ENCODE peak calls at places on chromosomes 5 and 9, in eight cellular contexts. R is HFFc6, I is kidney, V is heart left ventricle, Q is fibroblast of the aortic adventitia, X is cardiac muscle cell, P is psoas muscle, H is cardiac fibroblast. L is an unnamed sample.

GRCh38 chr5:40606077-40606765 is 73.5 kb upstream of the PTGER4 start:
- DNase-seq in R (no peak), I (no peak), V (no peak), Q (no peak), X (no peak), P (no peak), H (peak), L (no peak)

GRCh38 chr5:69167488-69167845 is 517 bp downstream of the CCNB1 start:
- DNase-seq in R (no peak), I (no peak), V (no peak), Q (no peak), X (peak), P (no peak), H (peak), L (no peak)

GRCh38 chr5:127001621-127002296 is 28.6 kb downstream of the MARCHF3 start:
- DNase-seq in R (peak), I (no peak), V (no peak), Q (peak), X (no peak), P (no peak), H (peak), L (no peak)

GRCh38 chr5:98510111-98510510 is 263.4 kb upstream of the RGMB start:
- DNase-seq in R (no peak), I (no peak), V (no peak), Q (peak), X (no peak), P (no peak), H (peak), L (no peak)

GRCh38 chr5:120160120-120160895 is 303.8 kb upstream of the PRR16 start:
- DNase-seq in R (peak), I (no peak), V (no peak), Q (peak), X (no peak), P (no peak), H (peak), L (no peak)

GRCh38 chr5:126351138-126351537 is 72.1 kb upstream of the GRAMD2B start:
- DNase-seq in R (peak), I (no peak), V (no peak), Q (peak), X (no peak), P (no peak), H (peak), L (no peak)

GRCh38 chr5:2182020-2182419 is 299.3 kb upstream of the IRX4 start:
- DNase-seq in R (no peak), I (no peak), V (no peak), Q (no peak), X (no peak), P (no peak), H (no peak), L (no peak)

GRCh38 chr9:124286292-124286931 is 28.7 kb downstream of the NEK6 start:
- DNase-seq in R (peak), I (peak), V (no peak), Q (peak), X (no peak), P (no peak), H (peak), L (no peak)

GRCh38 chr5:157479612-157480510 is 19.8 kb downstream of the NIPAL4 start:
- DNase-seq in R (no peak), I (no peak), V (no peak), Q (no peak), X (no peak), P (no peak), H (no peak), L (no peak)

GRCh38 chr5:134106991-134107701 is 7.3 kb upstream of the TCF7 start:
- DNase-seq in R (peak), I (peak), V (no peak), Q (no peak), X (no peak), P (no peak), H (no peak), L (no peak)

GRCh38 chr5:159051431-159052281 is 48.1 kb downstream of the EBF1 start:
- DNase-seq in R (no peak), I (peak), V (peak), Q (peak), X (peak), P (peak), H (peak), L (no peak)

GRCh38 chr9:133783331-133783731 is 45.2 kb upstream of the SARDH start:
- DNase-seq in R (no peak), I (peak), V (peak), Q (no peak), X (no peak), P (no peak), H (no peak), L (no peak)

GRCh38 chr9:89916001-89916635 is 311.3 kb downstream of the GADD45G start:
- DNase-seq in R (no peak), I (no peak), V (no peak), Q (no peak), X (no peak), P (no peak), H (no peak), L (no peak)

GRCh38 chr9:130331573-130331972 is 66.0 kb downstream of the HMCN2 start:
- DNase-seq in R (peak), I (no peak), V (peak), Q (peak), X (no peak), P (peak), H (peak), L (peak)

GRCh38 chr5:145718956-145719355 is 116.2 kb downstream of the PRELID2 start:
- DNase-seq in R (peak), I (no peak), V (no peak), Q (peak), X (peak), P (no peak), H (peak), L (no peak)

GRCh38 chr5:108074626-108075025 is 307.3 kb downstream of the FBXL17 start:
- DNase-seq in R (no peak), I (no peak), V (no peak), Q (no peak), X (peak), P (no peak), H (no peak), L (no peak)

GRCh38 chr9:17531642-17532254 is 47.1 kb upstream of the SH3GL2 start:
- DNase-seq in R (peak), I (no peak), V (no peak), Q (peak), X (peak), P (no peak), H (peak), L (no peak)

GRCh38 chr9:17532461-17532860 is 46.4 kb upstream of the SH3GL2 start:
- DNase-seq in R (no peak), I (no peak), V (no peak), Q (no peak), X (no peak), P (no peak), H (no peak), L (no peak)

GRCh38 chr9:17528859-17529258 is 50.0 kb upstream of the SH3GL2 start:
- DNase-seq in R (no peak), I (no peak), V (no peak), Q (peak), X (no peak), P (no peak), H (peak), L (no peak)
- TF ChIP-seq CTCF in R (peak), I (peak), V (peak), Q (peak), X (peak), P (peak), H (peak), L (no peak)

DNA sequence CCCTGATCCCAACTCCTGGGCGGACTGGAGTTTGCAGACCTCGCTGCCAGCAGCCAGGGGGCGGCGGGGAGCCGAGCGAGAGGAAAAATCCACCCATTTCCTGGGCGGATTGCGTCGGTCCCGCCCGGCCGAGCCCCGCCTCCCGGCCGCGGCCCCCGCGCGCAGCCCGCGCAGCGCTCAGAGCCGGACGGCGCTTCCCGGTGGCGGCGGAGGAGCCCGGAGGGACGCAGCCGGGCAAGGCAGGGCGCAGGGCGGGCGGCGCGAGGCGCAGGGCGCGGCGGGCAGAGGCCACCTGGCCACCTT is at the start of gene OLFM1:
- DNase-seq in R (peak), I (peak), V (peak), Q (peak), X (peak), P (peak), H (peak), L (peak)
- TF ChIP-seq CTCF in R (peak), I (peak), V (peak), Q (peak), X (peak), P (peak), H (peak), L (no peak)

DNA sequence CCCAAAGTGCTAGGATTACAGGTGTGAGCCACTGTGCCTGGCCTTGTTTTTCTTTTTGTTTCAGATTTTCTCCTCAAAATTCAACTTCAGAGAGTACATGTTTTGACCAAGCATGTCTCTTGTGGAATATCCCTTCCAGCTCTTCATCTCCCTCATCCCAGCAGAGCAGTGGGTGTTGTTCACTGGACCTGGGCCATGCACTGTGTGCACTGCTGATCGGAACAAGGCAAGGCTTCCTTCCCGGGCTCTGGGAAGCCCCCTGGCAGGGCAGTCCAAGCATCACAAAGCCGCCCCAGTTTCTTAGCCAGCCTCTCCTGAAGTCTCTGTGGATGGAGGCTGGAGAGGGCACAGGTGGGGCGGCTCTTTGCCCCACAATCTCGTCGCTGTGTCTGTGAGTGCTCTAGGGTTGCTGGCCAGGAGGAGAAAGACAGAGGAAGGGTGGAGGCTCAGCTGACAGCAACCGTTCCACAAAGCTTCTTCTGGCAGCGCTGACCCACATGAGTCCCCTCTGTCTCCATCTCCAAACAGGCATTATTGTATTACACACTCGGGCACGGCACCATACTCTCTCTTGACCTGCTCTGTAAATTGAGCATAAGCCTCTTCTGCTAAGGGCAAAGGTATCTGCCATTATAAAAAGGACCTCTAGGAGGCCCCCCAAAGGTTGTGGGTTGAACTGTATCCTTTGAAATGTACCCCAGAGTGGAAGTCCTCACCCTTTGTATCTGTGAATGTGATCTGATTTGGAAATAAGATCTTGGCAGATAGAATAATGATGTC is 89.6 kb downstream of the TARS1 start:
- DNase-seq in R (no peak), I (no peak), V (no peak), Q (no peak), X (no peak), P (no peak), H (no peak), L (no peak)
- TF ChIP-seq CTCF in R (peak), I (no peak), V (no peak), Q (no peak), X (no peak), P (no peak), H (peak), L (no peak)

GRCh38 chr9:99822596-99823391 is 1.1 kb downstream of the NR4A3 start:
- DNase-seq in R (peak), I (peak), V (peak), Q (peak), X (peak), P (peak), H (peak), L (peak)

GRCh38 chr9:99820330-99821186 is 1.1 kb upstream of the NR4A3 start:
- DNase-seq in R (peak), I (peak), V (peak), Q (peak), X (peak), P (peak), H (peak), L (peak)

GRCh38 chr9:99822096-99822595 is 461 bp downstream of the NR4A3 start:
- DNase-seq in R (no peak), I (no peak), V (no peak), Q (no peak), X (peak), P (no peak), H (peak), L (no peak)

GRCh38 chr9:99819484-99820329 is 2.0 kb upstream of the NR4A3 start:
- DNase-seq in R (peak), I (peak), V (peak), Q (peak), X (peak), P (peak), H (peak), L (peak)

GRCh38 chr9:99821187-99822095 is at the start of gene NR4A3:
- DNase-seq in R (peak), I (peak), V (peak), Q (peak), X (peak), P (peak), H (peak), L (peak)
- TF ChIP-seq CTCF in R (peak), I (peak), V (no peak), Q (peak), X (peak), P (peak), H (peak), L (no peak)

GRCh38 chr9:128394404-128395168 is 23.4 kb downstream of the URM1 start:
- DNase-seq in R (no peak), I (no peak), V (no peak), Q (no peak), X (no peak), P (no peak), H (no peak), L (no peak)
- TF ChIP-seq CTCF in R (no peak), I (no peak), V (no peak), Q (no peak), X (no peak), P (no peak), H (no peak), L (no peak)

GRCh38 chr9:14822666-14823065 is 87.6 kb downstream of the FREM1 start:
- DNase-seq in R (no peak), I (no peak), V (no peak), Q (no peak), X (no peak), P (no peak), H (no peak), L (no peak)

GRCh38 chr9:14824481-14824880 is 85.7 kb downstream of the FREM1 start:
- DNase-seq in R (no peak), I (no peak), V (no peak), Q (no peak), X (no peak), P (no peak), H (no peak), L (no peak)

GRCh38 chr9:14829204-14829603 is 81.0 kb downstream of the FREM1 start:
- DNase-seq in R (no peak), I (no peak), V (no peak), Q (no peak), X (no peak), P (no peak), H (no peak), L (no peak)

GRCh38 chr9:14827805-14828204 is 82.4 kb downstream of the FREM1 start:
- DNase-seq in R (no peak), I (no peak), V (no peak), Q (no peak), X (no peak), P (no peak), H (no peak), L (no peak)

DNA sequence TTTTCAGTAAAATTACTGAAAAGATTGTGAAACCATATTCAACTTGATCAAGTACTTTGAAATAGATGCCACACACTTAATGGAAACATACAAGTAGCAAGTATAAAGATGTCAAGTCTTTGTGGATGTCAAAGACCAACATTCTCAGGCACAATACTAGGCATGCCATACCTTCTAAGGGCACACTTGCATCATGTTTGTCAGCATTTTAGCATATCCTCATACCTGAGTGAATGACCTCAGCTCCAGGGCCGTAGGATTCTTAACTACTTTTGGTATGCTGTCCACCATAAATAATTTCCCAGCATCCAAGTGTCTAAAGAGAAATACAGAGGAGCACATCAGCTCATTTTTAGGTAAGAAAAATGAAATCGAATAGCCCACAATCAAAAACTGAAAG is 86.4 kb downstream of the FREM1 start:
- DNase-seq in R (no peak), I (no peak), V (no peak), Q (no peak), X (no peak), P (no peak), H (no peak), L (no peak)
- TF ChIP-seq CTCF in R (no peak), I (no peak), V (no peak), Q (no peak), X (no peak), P (no peak), H (no peak), L (no peak)

L was measured in lower leg skin.